ENCODE peak calls at places on chromosomes 13 and 19, in eight cellular contexts. J is H9; A is T-helper 2 cell treated with Interferon-gamma antibody and Interleukin-4, amounts not matched to agents 5 μg/mL and 100 μg/mL, for 36 hours; P is AG09319; Z is GF-D8; T is amygdala; M is left ventricle myocardium inferior; S is stimulated activated CD8-positive, alpha-beta memory T cell treated with anti-CD3 and anti-CD28 coated beads, Interleukin-7, amount 100 ng/mL, for 48 hours. R is an unnamed sample.

GRCh38 chr13:25905411-25906010 is 146.3 kb downstream of the SHISA2 start:
- DNase-seq in J (no peak), A (no peak), P (no peak), Z (no peak), T (no peak), M (no peak), S (no peak), R (no peak)

GRCh38 chr13:46307554-46307953 is 79.5 kb downstream of the RUBCNL start:
- DNase-seq in J (no peak), A (no peak), P (no peak), Z (no peak), T (no peak), M (no peak), S (no peak), R (no peak)

GRCh38 chr19:23440207-23440606 is 44.9 kb upstream of the ZNF91 start:
- DNase-seq in J (peak), A (no peak), P (no peak), Z (no peak), T (no peak), M (no peak), S (no peak), R (no peak)

GRCh38 chr13:59680429-59681024 is 483.2 kb downstream of the DIAPH3 start:
- DNase-seq in J (no peak), A (no peak), P (no peak), Z (peak), T (no peak), M (no peak), S (no peak), R (no peak)

GRCh38 chr19:1929051-1929742 is 11.8 kb upstream of the CSNK1G2 start:
- DNase-seq in J (peak), A (peak), P (no peak), Z (peak), T (no peak), M (peak), S (peak), R (peak)

GRCh38 chr19:18558202-18558555 is 509 bp downstream of the KXD1 start:
- DNase-seq in J (no peak), A (no peak), P (no peak), Z (no peak), T (no peak), M (no peak), S (no peak), R (no peak)

GRCh38 chr19:58559275-58560006 is 1.0 kb upstream of the UBE2M start:
- DNase-seq in J (peak), A (peak), P (peak), Z (no peak), T (no peak), M (peak), S (peak), R (peak)

GRCh38 chr19:50333737-50334617 is 4.8 kb upstream of the KCNC3 start:
- DNase-seq in J (peak), A (peak), P (no peak), Z (peak), T (peak), M (peak), S (peak), R (peak)

GRCh38 chr19:2974342-2974932 is 2.9 kb upstream of the TLE6 start:
- DNase-seq in J (no peak), A (peak), P (no peak), Z (peak), T (no peak), M (peak), S (no peak), R (no peak)

GRCh38 chr19:4066682-4067395 is at the start of gene ZBTB7A:
- DNase-seq in J (peak), A (peak), P (peak), Z (peak), T (peak), M (peak), S (no peak), R (peak)

GRCh38 chr19:2239771-2240770 is 3.4 kb downstream of the SF3A2 start:
- DNase-seq in J (no peak), A (no peak), P (no peak), Z (peak), T (no peak), M (no peak), S (no peak), R (no peak)

GRCh38 chr19:21326169-21326568 is 3.0 kb downstream of the ZNF708 start:
- DNase-seq in J (no peak), A (no peak), P (no peak), Z (no peak), T (no peak), M (no peak), S (no peak), R (no peak)